ENCODE peak calls at places on chromosomes 7 and 10, in six cellular contexts. B is tibial nerve; L is osteocyte; J is immature natural killer cell; Y is naive thymus-derived CD8-positive, alpha-beta T cell; H is cardiac muscle cell. A is an unnamed sample.
A peak's percentile ranks its signal among the peaks of the same experiment; 100 is the strongest.

GRCh38 chr7:69091476-69091875 is 506.8 kb upstream of the AUTS2 start:
- DNase-seq in B (no peak), L (no peak), J (no peak), Y (no peak), H (no peak), A (no peak)

GRCh38 chr10:790821-791551 is 101.5 kb upstream of the DIP2C start:
- DNase-seq in B (no peak), L (peak; percentile 78), J (no peak), Y (no peak), H (no peak), A (no peak)

GRCh38 chr7:159112136-159113011 is 32.3 kb downstream of the VIPR2 start:
- DNase-seq in B (no peak), L (no peak), J (peak; percentile 34), Y (no peak), H (no peak), A (no peak)

GRCh38 chr7:55569269-55569663 is 3.0 kb downstream of the VOPP1 start:
- DNase-seq in B (no peak), L (no peak), J (no peak), Y (no peak), H (no peak), A (no peak)

GRCh38 chr10:14556285-14556956 is 218.3 kb downstream of the FAM107B start:
- DNase-seq in B (no peak), L (no peak), J (peak; percentile 63), Y (no peak), H (peak; percentile 52), A (no peak)

GRCh38 chr10:69130251-69130650 is 6.3 kb downstream of the VPS26A start:
- DNase-seq in B (no peak), L (no peak), J (no peak), Y (no peak), H (no peak), A (no peak)

GRCh38 chr7:155796381-155797261 is 15.6 kb downstream of the SHH start:
- DNase-seq in B (peak; percentile 25), L (no peak), J (peak; percentile 54), Y (peak; percentile 63), H (peak; percentile 65), A (peak; percentile 82)

GRCh38 chr7:103063895-103064294 is 10.7 kb downstream of the FBXL13 start:
- DNase-seq in B (no peak), L (no peak), J (no peak), Y (no peak), H (no peak), A (no peak)

GRCh38 chr7:102321351-102322201 is 34.7 kb downstream of the SPDYE6 start:
- DNase-seq in B (peak; percentile 6), L (no peak), J (no peak), Y (no peak), H (no peak), A (peak; percentile 67)

GRCh38 chr7:150428671-150429451 is 21.6 kb upstream of the GIMAP8 start:
- DNase-seq in B (no peak), L (peak; percentile 85), J (peak; percentile 33), Y (no peak), H (no peak), A (no peak)

GRCh38 chr10:636016-636730 is 53.3 kb downstream of the DIP2C start:
- DNase-seq in B (no peak), L (no peak), J (no peak), Y (no peak), H (no peak), A (no peak)

GRCh38 chr10:10363217-10363616 is 654.5 kb upstream of the CELF2 start:
- DNase-seq in B (no peak), L (no peak), J (no peak), Y (no peak), H (no peak), A (no peak)

GRCh38 chr7:70695804-70696104 is 436.2 kb upstream of the GALNT17 start:
- DNase-seq in B (no peak), L (no peak), J (peak; percentile 51), Y (no peak), H (no peak), A (peak; percentile 64)

GRCh38 chr7:121561717-121562116 is 165.6 kb upstream of the FAM3C start:
- DNase-seq in B (no peak), L (no peak), J (no peak), Y (no peak), H (peak; percentile 21), A (no peak)

GRCh38 chr10:120495226-120495625 is 38.2 kb downstream of the PLPP4 start:
- DNase-seq in B (no peak), L (peak; percentile 15), J (no peak), Y (no peak), H (no peak), A (no peak)

GRCh38 chr10:114172776-114173555 is 1.0 kb downstream of the CCDC186 start:
- DNase-seq in B (no peak), L (no peak), J (no peak), Y (no peak), H (no peak), A (no peak)

GRCh38 chr7:132575987-132576722 is at the start of gene PLXNA4:
- DNase-seq in B (no peak), L (no peak), J (peak; percentile 30), Y (no peak), H (peak; percentile 52), A (no peak)

GRCh38 chr7:29017666-29018065 is 59.5 kb upstream of the TRIL start:
- DNase-seq in B (no peak), L (no peak), J (no peak), Y (no peak), H (no peak), A (no peak)

GRCh38 chr10:115953203-115953602 is 319.8 kb downstream of the GFRA1 start:
- DNase-seq in B (no peak), L (no peak), J (no peak), Y (no peak), H (no peak), A (no peak)

GRCh38 chr7:22219036-22219435 is 137.9 kb downstream of the RAPGEF5 start:
- DNase-seq in B (no peak), L (no peak), J (no peak), Y (no peak), H (no peak), A (no peak)

GRCh38 chr7:106840342-106840741 is 24.7 kb upstream of the PIK3CG start:
- DNase-seq in B (no peak), L (peak; percentile 15), J (no peak), Y (no peak), H (no peak), A (no peak)

GRCh38 chr10:97570146-97570788 is 2.3 kb upstream of the ANKRD2 start:
- DNase-seq in B (no peak), L (no peak), J (no peak), Y (no peak), H (no peak), A (no peak)

GRCh38 chr10:93386496-93387369 is 95.4 kb downstream of the MYOF start:
- DNase-seq in B (no peak), L (no peak), J (peak; percentile 49), Y (no peak), H (no peak), A (no peak)

GRCh38 chr10:101694056-101694673 is 805 bp downstream of the FBXW4 start:
- DNase-seq in B (peak; percentile 23), L (peak; percentile 88), J (peak; percentile 71), Y (peak; percentile 65), H (peak; percentile 65), A (peak; percentile 78)

GRCh38 chr10:87961314-87961713 is 97.9 kb downstream of the PTEN start:
- DNase-seq in B (no peak), L (no peak), J (no peak), Y (no peak), H (no peak), A (no peak)

GRCh38 chr10:117678106-117678505 is 135.6 kb downstream of the EMX2 start:
- DNase-seq in B (no peak), L (no peak), J (no peak), Y (no peak), H (no peak), A (no peak)

GRCh38 chr7:32506266-32507054 is 11.2 kb downstream of the AVL9 start:
- DNase-seq in B (no peak), L (peak; percentile 8), J (no peak), Y (no peak), H (no peak), A (no peak)

GRCh38 chr7:4010923-4011656 is 671.0 kb upstream of the FOXK1 start:
- DNase-seq in B (no peak), L (no peak), J (no peak), Y (no peak), H (no peak), A (no peak)

GRCh38 chr10:86944471-86944870 is 12.9 kb downstream of the MMRN2 start:
- DNase-seq in B (no peak), L (peak; percentile 34), J (no peak), Y (no peak), H (no peak), A (no peak)

GRCh38 chr10:125158528-125159485 is 1.6 kb downstream of the CTBP2 start:
- DNase-seq in B (no peak), L (peak; percentile 81), J (peak; percentile 58), Y (no peak), H (peak; percentile 64), A (peak; percentile 75)

GRCh38 chr7:18191329-18191728 is 163.7 kb upstream of the PRPS1L1 start:
- DNase-seq in B (no peak), L (no peak), J (no peak), Y (no peak), H (no peak), A (no peak)

GRCh38 chr7:158740013-158740656 is 35.5 kb upstream of the NCAPG2 start:
- DNase-seq in B (no peak), L (peak; percentile 71), J (peak; percentile 9), Y (no peak), H (no peak), A (no peak)

GRCh38 chr7:151875862-151876111 is 1.1 kb downstream of the PRKAG2 start:
- DNase-seq in B (no peak), L (no peak), J (no peak), Y (no peak), H (no peak), A (peak; percentile 85)

GRCh38 chr7:101538596-101539459 is 90.3 kb downstream of the MYL10 start:
- DNase-seq in B (peak; percentile 35), L (peak; percentile 91), J (peak; percentile 34), Y (peak; percentile 52), H (peak; percentile 74), A (peak; percentile 50)

A was measured in B cell.